ENCODE peak calls at places on chromosomes 16 and 17, in eight cellular contexts. D is GM23248, R is HCT116, A is MM.1S, S is PC-9, Y is GM23338, Z is PC-3, M is Karpas-422. L is an unnamed sample.
A peak's percentile ranks its signal among the peaks of the same experiment; 100 is the strongest.

GRCh38 chr17:42276359-42276608 is at the start of gene STAT5B:
- DNase-seq in D (peak; percentile 87), R (no peak), A (peak; percentile 74), S (no peak), Y (peak; percentile 85), Z (no peak), M (peak; percentile 92), L (peak; percentile 89)

GRCh38 chr17:427327-427726 is 74.7 kb upstream of the RPH3AL start:
- DNase-seq in D (no peak), R (no peak), A (no peak), S (no peak), Y (peak; percentile 71), Z (no peak), M (no peak), L (no peak)

GRCh38 chr16:84198401-84198800 is 7.4 kb downstream of the ADAD2 start:
- DNase-seq in D (peak; percentile 68), R (no peak), A (no peak), S (no peak), Y (no peak), Z (peak; percentile 30), M (no peak), L (no peak)

GRCh38 chr16:51267676-51268075 is 116.6 kb upstream of the SALL1 start:
- DNase-seq in D (no peak), R (no peak), A (no peak), S (no peak), Y (no peak), Z (no peak), M (no peak), L (no peak)

GRCh38 chr16:18832021-18832420 is 30.7 kb upstream of the ARL6IP1 start:
- DNase-seq in D (no peak), R (no peak), A (no peak), S (no peak), Y (no peak), Z (no peak), M (no peak), L (no peak)

GRCh38 chr17:31738067-31738466 is 121.0 kb downstream of the COPRS start:
- DNase-seq in D (no peak), R (no peak), A (no peak), S (no peak), Y (no peak), Z (peak; percentile 18), M (peak; percentile 44), L (no peak)

GRCh38 chr16:77679336-77679735 is 43.0 kb upstream of the NUDT7 start:
- DNase-seq in D (no peak), R (no peak), A (no peak), S (no peak), Y (no peak), Z (no peak), M (peak; percentile 83), L (no peak)

GRCh38 chr16:58339452-58339938 is 44.7 kb upstream of the PRSS54 start:
- DNase-seq in D (peak; percentile 45), R (peak; percentile 42), A (no peak), S (no peak), Y (peak; percentile 81), Z (peak; percentile 50), M (no peak), L (no peak)

GRCh38 chr17:2931901-2932300 is 131.5 kb downstream of the OR1D5 start:
- DNase-seq in D (no peak), R (no peak), A (no peak), S (no peak), Y (no peak), Z (no peak), M (no peak), L (no peak)

GRCh38 chr16:63612462-63613227 is 1509.2 kb downstream of the CDH11 start:
- DNase-seq in D (no peak), R (no peak), A (no peak), S (no peak), Y (peak; percentile 18), Z (no peak), M (no peak), L (no peak)

GRCh38 chr17:31754239-31754945 is 104.7 kb downstream of the COPRS start:
- DNase-seq in D (peak; percentile 79), R (peak; percentile 16), A (no peak), S (peak; percentile 75), Y (no peak), Z (peak; percentile 50), M (no peak), L (no peak)

GRCh38 chr17:1244606-1245012 is 25.6 kb upstream of the BHLHA9 start:
- DNase-seq in D (peak; percentile 29), R (no peak), A (no peak), S (no peak), Y (no peak), Z (no peak), M (no peak), L (no peak)

GRCh38 chr16:67164599-67165061 is at the start of gene HSF4:
- DNase-seq in D (peak; percentile 78), R (no peak), A (peak; percentile 78), S (no peak), Y (no peak), Z (no peak), M (no peak), L (no peak)

GRCh38 chr16:85729907-85730465 is 20.9 kb downstream of the C16orf74 start:
- DNase-seq in D (no peak), R (no peak), A (no peak), S (no peak), Y (no peak), Z (no peak), M (no peak), L (no peak)

GRCh38 chr17:66900126-66901010 is 64.1 kb upstream of the CACNG4 start:
- DNase-seq in D (peak; percentile 25), R (peak; percentile 28), A (peak; percentile 12), S (no peak), Y (no peak), Z (peak; percentile 72), M (peak; percentile 55), L (peak; percentile 11)

GRCh38 chr16:1906846-1907165 is 11.4 kb downstream of the HS3ST6 start:
- DNase-seq in D (no peak), R (no peak), A (peak; percentile 9), S (no peak), Y (no peak), Z (no peak), M (no peak), L (no peak)

GRCh38 chr17:48067245-48067644 is 19.1 kb downstream of the NFE2L1 start:
- DNase-seq in D (no peak), R (no peak), A (no peak), S (no peak), Y (no peak), Z (no peak), M (no peak), L (no peak)

GRCh38 chr17:31413871-31414589 is 22.6 kb downstream of the RAB11FIP4 start:
- DNase-seq in D (peak; percentile 89), R (no peak), A (no peak), S (no peak), Y (no peak), Z (peak; percentile 4), M (no peak), L (no peak)

GRCh38 chr16:87076950-87077749 is 240.0 kb downstream of the C16orf95 start:
- DNase-seq in D (peak; percentile 70), R (peak; percentile 94), A (peak; percentile 9), S (no peak), Y (peak; percentile 90), Z (peak; percentile 65), M (peak; percentile 89), L (peak; percentile 91)

GRCh38 chr17:76791053-76791980 is 53.4 kb downstream of the MFSD11 start:
- DNase-seq in D (peak; percentile 86), R (no peak), A (peak; percentile 77), S (no peak), Y (no peak), Z (peak; percentile 83), M (no peak), L (peak; percentile 80)

GRCh38 chr17:28598389-28598788 is 436 bp downstream of the SPAG5 start:
- DNase-seq in D (no peak), R (no peak), A (no peak), S (no peak), Y (no peak), Z (no peak), M (no peak), L (peak; percentile 20)

GRCh38 chr16:75420987-75421819 is 12.1 kb downstream of the CFDP1 start:
- DNase-seq in D (peak; percentile 64), R (no peak), A (no peak), S (no peak), Y (peak; percentile 91), Z (no peak), M (peak; percentile 86), L (no peak)

GRCh38 chr16:81718637-81719036 is 60.5 kb upstream of the PLCG2 start:
- DNase-seq in D (no peak), R (no peak), A (no peak), S (no peak), Y (no peak), Z (no peak), M (no peak), L (no peak)

DNA sequence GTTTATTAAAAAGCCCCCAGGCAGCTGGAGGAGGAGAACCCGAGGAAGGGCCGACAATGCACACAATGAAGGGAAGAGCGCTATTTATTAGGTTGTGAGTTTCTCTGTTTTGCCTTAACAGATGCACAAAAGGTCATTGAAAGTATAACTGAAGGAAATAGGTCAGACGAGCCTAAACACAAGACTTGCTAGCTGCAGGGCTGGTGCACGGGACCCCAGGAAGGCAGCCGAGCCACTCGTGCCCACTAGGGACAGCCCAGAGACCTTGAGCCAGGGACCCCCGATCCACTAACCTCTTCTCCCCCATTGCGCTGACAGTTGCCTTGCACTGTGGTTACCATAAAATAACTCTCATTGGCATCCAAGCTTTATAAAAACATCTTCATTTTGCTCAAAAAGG is 11.3 kb downstream of the LITAFD start:
- DNase-seq in D (no peak), R (no peak), A (no peak), S (no peak), Y (peak; percentile 32), Z (no peak), M (no peak), L (no peak)
- H3K9me2 ChIP-seq in D (no peaks in the 10 kb centered on the region), R (no peaks in the 10 kb centered on the region), A (no peaks in the 10 kb centered on the region), S (no peaks in the 10 kb centered on the region), Y (no peaks in the 10 kb centered on the region), Z (no peaks in the 10 kb centered on the region), M (no peaks in the 10 kb centered on the region), L (no peaks in the 10 kb centered on the region)

GRCh38 chr17:19897901-19898300 is 30.2 kb upstream of the ULK2 start:
- DNase-seq in D (peak; percentile 77), R (peak; percentile 16), A (no peak), S (peak; percentile 70), Y (no peak), Z (peak; percentile 93), M (no peak), L (no peak)
- H3K27ac ChIP-seq in D (peak overlapping the region; percentile 69), R (peak overlapping the region; percentile 28), A (no peak overlapping the region), S (no peak overlapping the region), Y (peak overlapping the region; percentile 0), Z (peak overlapping the region; percentile 58), M (no peak overlapping the region), L (no peak overlapping the region)

GRCh38 chr17:81644496-81644895 is 7.5 kb downstream of the TSPAN10 start:
- DNase-seq in D (no peak), R (no peak), A (no peak), S (no peak), Y (no peak), Z (no peak), M (no peak), L (no peak)
- H3K9me2 ChIP-seq in D (no peaks in the 10 kb centered on the region), R (no peaks in the 10 kb centered on the region), A (no peaks in the 10 kb centered on the region), S (no peaks in the 10 kb centered on the region), Y (no peaks in the 10 kb centered on the region), Z (no peaks in the 10 kb centered on the region), M (no peaks in the 10 kb centered on the region), L (no peaks in the 10 kb centered on the region)

DNA sequence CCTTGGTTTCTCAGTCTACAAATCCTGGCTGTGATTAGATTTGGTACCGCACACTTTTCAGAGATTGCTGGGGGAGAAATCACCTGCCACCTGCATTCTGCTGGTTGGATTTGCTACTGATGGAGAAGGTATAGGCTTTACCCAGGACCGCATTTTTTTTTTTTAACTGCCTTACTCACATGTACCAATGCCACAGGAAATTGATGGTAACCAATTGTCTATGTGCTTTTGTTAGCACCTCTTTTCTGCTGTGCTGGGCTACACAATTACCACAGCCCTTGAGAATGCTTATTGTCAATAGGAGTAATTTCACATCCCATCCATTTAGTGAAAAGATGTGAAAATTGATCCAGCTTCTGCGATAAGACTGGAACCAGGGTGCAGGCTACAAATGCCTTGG is 74.4 kb upstream of the TANC2 start:
- DNase-seq in D (no peak), R (no peak), A (no peak), S (no peak), Y (no peak), Z (no peak), M (no peak), L (no peak)
- H3K27ac ChIP-seq in D (no peak overlapping the region), R (no peak overlapping the region), A (no peak overlapping the region), S (peak overlapping the region; percentile 81), Y (no peak overlapping the region), Z (peak overlapping the region; percentile 79), M (no peak overlapping the region), L (no peak overlapping the region)